ENCODE peak calls at places on chromosome X, in ten cellular contexts. U is gastrocnemius medialis, H is right lobe of liver, R is body of pancreas, A is IMR-90, L is K562, K is heart left ventricle, Z is HCT116, P is A549, B is upper lobe of left lung. S is an unnamed sample.

GRCh38 chrX:65705439-65705838 is 38.0 kb downstream of the MSN start:
- ATAC-seq in B (no peak), A (no peak), U (no peak), H (no peak), R (no peak), Z (no peak), K (no peak), L (no peak), P (no peak), S (no peak)

GRCh38 chrX:46961574-46962279 is 49.5 kb downstream of the JADE3 start:
- ATAC-seq in U (no peak), K (no peak), L (no peak), B (no peak), P (no peak), R (no peak), Z (no peak), A (no peak), H (no peak), S (no peak)

GRCh38 chrX:133840415-133840814 is 145.0 kb downstream of the GPC3 start:
- ATAC-seq in P (no peak), A (no peak), L (no peak), K (no peak), U (no peak), B (no peak), H (no peak), Z (no peak), R (no peak), S (no peak)

GRCh38 chrX:68829594-68830485 is 1.0 kb downstream of the EFNB1 start:
- ATAC-seq in U (peak; percentile 12), P (peak; percentile 19), K (peak; percentile 0), R (peak; percentile 15), Z (peak; percentile 5), B (no peak), L (peak; percentile 9), H (peak; percentile 3), A (peak; percentile 6), S (no peak)

GRCh38 chrX:153878969-153879653 is 6.9 kb downstream of the L1CAM start:
- ATAC-seq in P (no peak), Z (no peak), L (no peak), R (no peak), H (no peak), A (no peak), K (no peak), U (no peak), B (no peak), S (no peak)

GRCh38 chrX:148361641-148362040 is 138.8 kb upstream of the AFF2 start:
- ATAC-seq in R (no peak), K (no peak), P (no peak), U (no peak), Z (no peak), A (no peak), B (no peak), L (no peak), H (no peak), S (no peak)

GRCh38 chrX:12089740-12090139 is 48.5 kb upstream of the FRMPD4 start:
- ATAC-seq in K (no peak), A (no peak), R (no peak), U (no peak), P (no peak), B (no peak), Z (no peak), L (no peak), H (no peak), S (no peak)

GRCh38 chrX:78753571-78753970 is 6.1 kb downstream of the LPAR4 start:
- ATAC-seq in L (no peak), P (no peak), K (no peak), Z (no peak), U (no peak), A (no peak), B (no peak), H (no peak), R (no peak), S (no peak)

GRCh38 chrX:71159335-71159734 is 14.7 kb downstream of the NLGN3 start:
- ATAC-seq in B (no peak), H (no peak), K (no peak), U (no peak), R (no peak), L (no peak), P (no peak), A (no peak), Z (no peak), S (no peak)

GRCh38 chrX:149079805-149080406 is 425.2 kb downstream of the IDS start:
- ATAC-seq in P (no peak), B (no peak), U (no peak), K (no peak), Z (no peak), L (no peak), A (no peak), R (no peak), H (no peak), S (peak; percentile 27)

GRCh38 chrX:38358274-38358673 is 5.9 kb downstream of the OTC start:
- ATAC-seq in L (no peak), R (peak; percentile 58), H (peak; percentile 80), B (no peak), A (no peak), U (no peak), Z (no peak), P (no peak), K (peak; percentile 60), S (no peak)

GRCh38 chrX:110341189-110342035 is 17.2 kb upstream of the RTL9 start:
- ATAC-seq in P (peak; percentile 50), R (no peak), B (no peak), L (peak; percentile 94), K (no peak), Z (peak; percentile 52), U (peak; percentile 56), A (peak; percentile 88), H (no peak), S (no peak)

GRCh38 chrX:128846385-128846784 is 676.9 kb downstream of the SMARCA1 start:
- ATAC-seq in R (no peak), U (no peak), H (no peak), Z (no peak), L (no peak), B (no peak), K (no peak), A (no peak), P (no peak), S (no peak)

GRCh38 chrX:23819385-23820234 is 36.6 kb downstream of the SAT1 start:
- ATAC-seq in R (no peak), A (peak; percentile 37), U (no peak), P (no peak), H (no peak), L (no peak), B (no peak), K (no peak), Z (peak; percentile 21), S (no peak)

GRCh38 chrX:119067023-119067739 is 5.6 kb upstream of the CT47C1 start:
- ATAC-seq in R (peak; percentile 66), P (peak; percentile 76), A (peak; percentile 96), Z (peak; percentile 75), U (peak; percentile 58), B (peak; percentile 67), K (peak; percentile 79), H (peak; percentile 91), L (peak; percentile 83), S (peak; percentile 62)

GRCh38 chrX:100830143-100830542 is 10.0 kb downstream of the CSTF2 start:
- ATAC-seq in Z (no peak), R (no peak), L (no peak), H (no peak), K (no peak), U (no peak), B (no peak), A (no peak), P (no peak), S (no peak)

GRCh38 chrX:100831219-100831946 is 11.2 kb downstream of the CSTF2 start:
- ATAC-seq in H (no peak), Z (no peak), U (no peak), P (no peak), A (no peak), B (no peak), K (no peak), L (no peak), R (peak; percentile 73), S (no peak)

GRCh38 chrX:100830547-100830946 is 10.4 kb downstream of the CSTF2 start:
- ATAC-seq in L (no peak), P (no peak), R (no peak), Z (no peak), U (no peak), K (no peak), H (no peak), B (no peak), A (no peak), S (no peak)

GRCh38 chrX:100829730-100830129 is 9.5 kb downstream of the CSTF2 start:
- ATAC-seq in U (no peak), H (no peak), Z (no peak), L (no peak), P (no peak), K (no peak), B (no peak), R (no peak), A (no peak), S (no peak)
- TF ChIP-seq POLR2A in U (no peak), H (no peak), Z (no peak), L (no peak), P (no peak), K (no peak), B (no peak), R (no peak), A (no peak), S (no peak)

GRCh38 chrX:48802089-48802812 is 384 bp downstream of the HDAC6 start:
- ATAC-seq in A (peak; percentile 61), Z (peak; percentile 72), R (peak; percentile 64), P (peak; percentile 83), K (peak; percentile 66), U (peak; percentile 69), B (peak; percentile 81), H (peak; percentile 77), L (peak; percentile 75), S (peak; percentile 70)
- TF ChIP-seq POLR2A in A (peak; percentile 63), Z (peak; percentile 47), R (peak; percentile 83), P (peak; percentile 50), K (no peak), U (peak; percentile 76), B (peak; percentile 70), H (peak; percentile 87), L (peak; percentile 95), S (peak; percentile 68)

DNA sequence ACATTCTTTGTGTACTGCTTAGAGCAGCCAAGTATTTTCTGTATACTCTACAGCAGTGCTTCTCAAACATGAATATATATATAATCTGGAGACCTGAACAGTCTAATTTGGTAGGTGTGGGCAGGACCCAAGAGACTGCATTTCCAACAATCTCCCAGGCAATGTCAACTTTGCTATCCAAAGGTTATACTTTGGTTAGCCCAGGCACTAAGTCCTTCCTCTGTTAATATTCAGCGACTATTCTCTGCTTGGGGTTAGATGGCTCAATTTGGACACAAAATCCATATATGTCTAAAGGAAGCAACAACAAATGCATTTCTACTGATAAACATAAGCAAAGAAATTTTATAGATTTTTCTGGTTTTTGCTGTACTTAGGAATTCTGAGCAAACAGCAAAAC is 480.0 kb upstream of the RPS6KA3 start:
- ATAC-seq in U (no peak), K (no peak), Z (no peak), P (no peak), A (no peak), H (no peak), L (no peak), R (no peak), B (no peak), S (no peak)
- TF ChIP-seq POLR2A in U (no peak), K (no peak), Z (no peak), P (no peak), A (no peak), H (no peak), L (no peak), R (no peak), B (no peak), S (no peak)

DNA sequence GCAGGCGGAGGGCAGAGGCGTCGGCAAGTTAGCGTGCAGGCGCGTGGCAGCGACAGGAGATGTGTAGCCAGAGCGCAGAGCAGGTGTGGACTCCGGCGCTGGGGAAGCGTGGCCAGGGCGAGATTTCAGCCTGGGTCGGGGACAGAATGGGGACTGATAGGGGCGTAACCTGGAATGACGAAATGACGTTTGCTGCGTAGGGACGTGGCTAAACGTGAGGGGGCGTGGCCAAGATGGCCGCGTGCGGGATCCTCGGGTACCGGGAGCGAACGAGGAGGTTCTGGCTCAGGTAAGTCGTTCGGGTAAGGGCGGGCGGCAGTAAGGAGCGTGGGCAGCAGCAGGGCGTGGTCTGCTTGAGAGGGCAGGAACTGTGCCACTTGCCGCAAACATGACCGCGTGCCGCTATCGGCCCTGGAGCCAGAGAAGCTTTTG is 10.9 kb upstream of the CLTRN start:
- ATAC-seq in P (peak; percentile 78), A (peak; percentile 78), R (peak; percentile 80), H (peak; percentile 77), L (peak; percentile 80), B (peak; percentile 92), Z (peak; percentile 67), U (peak; percentile 81), K (peak; percentile 86), S (peak; percentile 79)
- TF ChIP-seq POLR2A in P (peak; percentile 60), A (peak; percentile 25), R (no peak), H (no peak), L (no peak), B (no peak), Z (no peak), U (peak; percentile 40), K (no peak), S (no peak)